ENCODE peak calls at places on chromosomes 13 and 19, in six cellular contexts. O is kidney, T is suprapubic skin, V is cardiac muscle cell, K is thoracic aorta, G is A673. L is an unnamed sample. For H3K4me1, the result is how much of the 10 kb centered on the place peaks cover.

GRCh38 chr13:95822303-95822702 is 145.4 kb downstream of the DNAJC3 start:
- DNase-seq in O (no peak), T (no peak), V (no peak), K (no peak), G (no peak), L (no peak)

GRCh38 chr19:49553451-49554271 is 25.9 kb downstream of the RCN3 start:
- DNase-seq in O (no peak), T (no peak), V (peak), K (no peak), G (no peak), L (no peak)

GRCh38 chr13:72983085-72983768 is 75.6 kb upstream of the KLF5 start:
- DNase-seq in O (no peak), T (no peak), V (peak), K (no peak), G (no peak), L (no peak)

GRCh38 chr13:108643646-108644353 is 14.4 kb downstream of the MYO16 start:
- DNase-seq in O (no peak), T (no peak), V (no peak), K (no peak), G (no peak), L (no peak)

GRCh38 chr13:60080871-60081270 is 82.9 kb downstream of the DIAPH3 start:
- DNase-seq in O (no peak), T (no peak), V (no peak), K (no peak), G (peak), L (no peak)

GRCh38 chr13:110503037-110503901 is 58.3 kb downstream of the RAB20 start:
- DNase-seq in O (peak), T (no peak), V (no peak), K (no peak), G (peak), L (peak)

GRCh38 chr13:66951426-66951825 is 278.7 kb downstream of the PCDH9 start:
- DNase-seq in O (no peak), T (no peak), V (no peak), K (no peak), G (no peak), L (no peak)

GRCh38 chr13:110371550-110372465 is 64.7 kb downstream of the COL4A2 start:
- DNase-seq in O (no peak), T (no peak), V (peak), K (no peak), G (peak), L (peak)

GRCh38 chr19:5775668-5776309 is 8.8 kb downstream of the PRR22 start:
- DNase-seq in O (no peak), T (no peak), V (peak), K (no peak), G (peak), L (no peak)

GRCh38 chr19:2291185-2291751 is 9.3 kb upstream of the PEAK3 start:
- DNase-seq in O (no peak), T (no peak), V (no peak), K (no peak), G (no peak), L (no peak)

GRCh38 chr19:31578326-31578725 is 229.1 kb upstream of the TSHZ3 start:
- DNase-seq in O (no peak), T (no peak), V (no peak), K (no peak), G (no peak), L (peak)

GRCh38 chr13:42001580-42001979 is 40.7 kb upstream of the VWA8 start:
- DNase-seq in O (no peak), T (no peak), V (peak), K (no peak), G (no peak), L (no peak)

GRCh38 chr13:78298657-78299056 is 304.7 kb downstream of the POU4F1 start:
- DNase-seq in O (no peak), T (no peak), V (no peak), K (no peak), G (no peak), L (no peak)

GRCh38 chr19:56350416-56351045 is 35.9 kb upstream of the ZSCAN5A start:
- DNase-seq in O (no peak), T (no peak), V (peak), K (no peak), G (peak), L (no peak)

GRCh38 chr13:99417151-99417820 is 84.0 kb upstream of the TM9SF2 start:
- DNase-seq in O (no peak), T (peak), V (no peak), K (no peak), G (peak), L (no peak)

GRCh38 chr13:114021464-114022308 is 47.8 kb upstream of the C13orf46 start:
- DNase-seq in O (no peak), T (no peak), V (no peak), K (no peak), G (no peak), L (no peak)

GRCh38 chr13:101475536-101475935 is 23.1 kb downstream of the ITGBL1 start:
- DNase-seq in O (no peak), T (no peak), V (no peak), K (no peak), G (no peak), L (no peak)

GRCh38 chr13:110616103-110617101 is 1.1 kb downstream of the NAXD start:
- DNase-seq in O (peak), T (no peak), V (peak), K (peak), G (peak), L (peak)

GRCh38 chr13:95607363-95607762 is 37.1 kb downstream of the DZIP1 start:
- DNase-seq in O (no peak), T (no peak), V (peak), K (no peak), G (no peak), L (no peak)

GRCh38 chr13:42894765-42895181 is 97.3 kb downstream of the EPSTI1 start:
- DNase-seq in O (no peak), T (no peak), V (peak), K (no peak), G (no peak), L (no peak)

GRCh38 chr19:48806518-48806817 is 4.4 kb downstream of the BCAT2 start:
- DNase-seq in O (no peak), T (no peak), V (no peak), K (no peak), G (no peak), L (no peak)

GRCh38 chr19:47428177-47428894 is 9.0 kb upstream of the MEIS3 start:
- DNase-seq in O (peak), T (peak), V (peak), K (peak), G (peak), L (peak)

GRCh38 chr19:58543826-58544590 is at the start of gene TRIM28:
- DNase-seq in O (peak), T (peak), V (peak), K (peak), G (peak), L (peak)

GRCh38 chr19:17764348-17764747 is 13.1 kb downstream of the FCHO1 start:
- DNase-seq in O (no peak), T (no peak), V (no peak), K (no peak), G (no peak), L (no peak)

GRCh38 chr19:17767559-17767958 is 16.3 kb downstream of the FCHO1 start:
- DNase-seq in O (no peak), T (no peak), V (no peak), K (no peak), G (no peak), L (no peak)

GRCh38 chr19:17765069-17765618 is 13.9 kb downstream of the FCHO1 start:
- DNase-seq in O (peak), T (no peak), V (no peak), K (no peak), G (no peak), L (no peak)

GRCh38 chr19:17762505-17763229 is 11.4 kb downstream of the FCHO1 start:
- DNase-seq in O (no peak), T (no peak), V (peak), K (no peak), G (peak), L (peak)

DNA sequence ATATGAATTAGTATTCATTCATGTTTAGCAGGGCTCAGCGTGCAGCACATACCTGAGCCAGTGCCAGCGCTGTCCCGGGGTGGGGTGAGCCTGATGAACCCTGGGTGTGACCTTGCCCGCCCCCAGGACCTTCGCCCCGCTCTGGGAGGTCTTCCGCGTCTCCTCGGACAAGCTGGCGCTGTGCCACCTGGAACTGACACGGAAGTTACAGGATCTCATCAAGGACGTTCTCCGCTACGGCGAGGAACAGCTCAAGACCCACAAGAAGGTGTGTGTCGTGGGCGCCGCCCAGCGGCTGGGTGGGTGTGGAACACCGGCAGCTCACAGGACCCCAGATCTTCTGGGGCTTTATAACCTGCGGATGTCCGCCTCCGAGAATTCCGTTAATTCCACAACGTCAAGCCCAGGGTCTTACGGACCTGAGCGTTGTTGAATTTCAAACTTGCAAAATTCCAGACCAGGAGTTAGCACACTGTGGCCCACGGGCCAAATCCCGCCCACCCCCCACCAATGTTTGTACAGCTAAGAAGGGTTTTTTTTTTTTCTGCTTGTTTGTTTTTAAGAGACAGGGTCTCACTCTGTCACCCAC is 15.4 kb downstream of the FCHO1 start:
- DNase-seq in O (peak), T (peak), V (peak), K (no peak), G (peak), L (peak)
- H3K4me3 ChIP-seq in O (no peak), T (no peak), V (no peak), K (peak), G (peak), L (no peak)

DNA sequence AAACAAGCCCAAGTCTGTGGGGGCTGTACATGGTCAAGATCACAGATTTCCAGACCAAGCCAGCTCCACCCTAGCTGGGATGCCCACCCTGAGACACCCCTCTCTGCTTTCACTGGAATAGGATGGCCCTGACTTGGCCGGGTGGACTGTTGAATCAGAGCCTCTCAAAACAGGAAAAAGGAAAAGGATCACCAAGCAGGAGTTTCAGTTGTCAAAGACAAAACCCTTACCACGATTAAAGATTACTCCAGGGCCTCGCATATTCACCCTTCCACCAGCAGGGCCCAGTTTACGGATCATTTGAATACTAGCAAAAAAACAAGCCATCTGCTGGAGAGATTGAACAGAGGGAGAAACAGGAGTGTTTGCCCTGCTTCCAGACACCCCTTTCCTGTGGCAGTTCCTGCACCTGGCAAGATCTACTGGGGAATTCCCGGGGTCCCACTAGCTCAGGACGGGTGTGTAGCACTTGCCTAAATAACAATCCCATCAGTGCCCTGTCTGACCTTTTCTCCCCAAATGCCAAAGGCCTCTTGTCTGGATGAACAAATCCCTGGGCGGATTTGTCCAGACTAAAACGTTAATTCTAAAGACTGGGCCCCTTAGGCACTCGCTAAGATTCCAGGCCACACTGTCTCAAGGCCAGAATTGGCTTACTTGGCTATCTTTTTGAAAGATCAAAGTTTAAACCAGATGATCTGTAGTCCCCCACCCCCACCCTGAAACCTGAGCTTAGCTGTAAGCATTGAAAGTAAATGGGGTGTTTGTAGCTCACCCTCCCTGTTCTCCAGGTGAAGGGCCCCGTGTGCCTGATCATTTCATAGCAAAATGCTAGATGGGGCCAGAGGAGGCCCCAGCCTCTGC is 38.4 kb downstream of the ACTN4 start:
- DNase-seq in O (no peak), T (peak), V (peak), K (no peak), G (peak), L (no peak)
- H3K4me1 ChIP-seq in O (half or more), T (half or more), V (under half), K (half or more), G (under half), L (half or more)

GRCh38 chr19:34838248-34838647 is 65.2 kb upstream of the ZNF599 start:
- DNase-seq in O (no peak), T (no peak), V (peak), K (no peak), G (peak), L (no peak)
- H3K4me3 ChIP-seq in O (peak), T (no peak), V (no peak), K (no peak), G (no peak), L (no peak)

GRCh38 chr19:45103625-45104319 is 10.8 kb downstream of the PPP1R37 start:
- DNase-seq in O (no peak), T (no peak), V (no peak), K (no peak), G (peak), L (no peak)
- H3K4me1 ChIP-seq in O (half or more), T (half or more), V (under half), K (under half), G (under half), L (under half)

GRCh38 chr19:41570639-41571112 is 5.3 kb upstream of the CEACAM21 start:
- DNase-seq in O (peak), T (peak), V (peak), K (no peak), G (peak), L (peak)

GRCh38 chr19:41578886-41579285 is 2.9 kb downstream of the CEACAM21 start:
- DNase-seq in O (no peak), T (no peak), V (no peak), K (no peak), G (no peak), L (no peak)

GRCh38 chr19:41577144-41577830 is 1.3 kb downstream of the CEACAM21 start:
- DNase-seq in O (no peak), T (no peak), V (no peak), K (no peak), G (no peak), L (no peak)

GRCh38 chr19:41577833-41578232 is 1.9 kb downstream of the CEACAM21 start:
- DNase-seq in O (no peak), T (no peak), V (no peak), K (no peak), G (no peak), L (no peak)

GRCh38 chr19:41575998-41576397 is at the start of gene CEACAM21:
- DNase-seq in O (no peak), T (no peak), V (no peak), K (no peak), G (peak), L (no peak)
- H3K4me3 ChIP-seq in O (no peak), T (no peak), V (no peak), K (peak), G (no peak), L (no peak)

GRCh38 chr13:45101327-45102018 is 18.8 kb upstream of the GTF2F2 start:
- DNase-seq in O (no peak), T (no peak), V (no peak), K (no peak), G (no peak), L (no peak)

GRCh38 chr13:45102136-45102802 is 18.0 kb upstream of the GTF2F2 start:
- DNase-seq in O (no peak), T (no peak), V (no peak), K (no peak), G (no peak), L (no peak)

GRCh38 chr13:45105895-45106294 is 14.4 kb upstream of the GTF2F2 start:
- DNase-seq in O (no peak), T (no peak), V (no peak), K (no peak), G (no peak), L (no peak)

GRCh38 chr13:45107539-45107938 is 12.8 kb upstream of the GTF2F2 start:
- DNase-seq in O (no peak), T (no peak), V (no peak), K (no peak), G (no peak), L (no peak)

GRCh38 chr13:45104294-45104693 is 16.0 kb upstream of the GTF2F2 start:
- DNase-seq in O (no peak), T (no peak), V (no peak), K (no peak), G (no peak), L (no peak)
- H3K4me1 ChIP-seq in O (under half), T (under half), V (under half), K (under half), G (under half), L (under half)

GRCh38 chr13:48594080-48594815 is 59.5 kb upstream of the CYSLTR2 start:
- DNase-seq in O (no peak), T (no peak), V (no peak), K (no peak), G (no peak), L (no peak)

GRCh38 chr13:48591889-48592725 is 59.2 kb upstream of the RCBTB2 start:
- DNase-seq in O (no peak), T (no peak), V (no peak), K (no peak), G (no peak), L (no peak)

GRCh38 chr13:48596128-48596429 is 57.6 kb upstream of the CYSLTR2 start:
- DNase-seq in O (no peak), T (no peak), V (no peak), K (no peak), G (no peak), L (no peak)

GRCh38 chr13:48595330-48596127 is 58.2 kb upstream of the CYSLTR2 start:
- DNase-seq in O (no peak), T (no peak), V (peak), K (no peak), G (peak), L (peak)

GRCh38 chr13:48593551-48593950 is 60.2 kb upstream of the CYSLTR2 start:
- DNase-seq in O (no peak), T (no peak), V (no peak), K (no peak), G (no peak), L (no peak)
- H3K4me3 ChIP-seq in O (no peak), T (no peak), V (no peak), K (no peak), G (no peak), L (no peak)

GRCh38 chr19:13015361-13016231 is 20.3 kb downstream of the NFIX start:
- DNase-seq in O (no peak), T (no peak), V (peak), K (no peak), G (peak), L (no peak)
- H3K4me1 ChIP-seq in O (under half), T (half or more), V (under half), K (half or more), G (under half), L (under half)

DNA sequence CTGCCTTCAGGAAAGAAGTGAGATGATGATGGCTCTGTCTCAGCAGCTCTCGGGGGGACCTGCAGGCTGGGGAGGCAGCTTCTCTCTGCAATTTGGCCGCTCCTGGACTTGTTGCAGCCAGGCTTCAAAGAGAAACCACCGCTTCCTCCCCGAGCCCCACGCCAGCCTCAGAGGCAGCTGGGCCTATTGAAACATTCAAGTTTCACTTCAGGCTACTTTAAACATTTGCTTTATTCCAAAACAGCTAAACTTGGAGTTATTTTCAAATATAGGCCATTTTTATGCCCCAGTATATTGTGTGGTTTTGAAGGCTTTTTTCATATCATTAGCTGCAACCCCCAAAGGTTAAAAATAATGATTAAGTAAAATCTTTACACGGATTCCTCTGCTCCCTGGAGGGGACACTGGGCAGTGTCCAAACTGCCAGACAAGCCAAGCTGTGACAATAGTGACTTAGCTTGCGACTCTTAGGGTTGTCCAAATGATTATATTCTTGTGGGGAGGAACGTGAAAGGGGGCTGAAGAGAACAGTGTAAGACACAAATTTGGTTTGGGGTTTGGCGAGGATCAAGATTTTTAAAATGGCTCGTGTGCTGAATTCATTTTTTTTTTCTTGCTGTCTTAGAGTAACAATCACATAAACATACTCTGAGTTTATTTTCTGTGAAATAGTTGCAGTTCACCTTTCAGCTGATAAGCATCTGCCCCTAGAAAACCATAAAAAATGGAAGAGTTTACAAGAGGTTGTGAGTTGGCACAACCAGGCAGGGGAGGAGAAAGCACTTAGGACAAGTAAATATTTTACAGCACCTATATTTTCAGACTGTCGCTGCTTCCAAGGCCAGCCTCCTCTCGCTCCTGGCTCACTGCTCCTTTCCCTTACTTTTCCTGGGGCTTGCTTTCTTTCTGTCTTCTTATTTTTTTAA is 330.6 kb downstream of the DLEU7 start:
- DNase-seq in O (peak), T (no peak), V (peak), K (no peak), G (no peak), L (no peak)
- H3K4me3 ChIP-seq in O (peak), T (peak), V (no peak), K (peak), G (no peak), L (peak)

GRCh38 chr13:27228131-27228530 is 23.2 kb upstream of the RPL21 start:
- DNase-seq in O (no peak), T (no peak), V (no peak), K (no peak), G (no peak), L (no peak)
- H3K4me1 ChIP-seq in O (under half), T (under half), V (under half), K (under half), G (under half), L (under half)